ENCODE peak calls at places on chromosomes 5 and 9, in five cellular contexts. B is ascending aorta; L is CD4-positive, CD25-positive, alpha-beta regulatory T cell; U is H7; C is upper lobe of left lung. Z is an unnamed sample.

GRCh38 chr9:117779760-117780159 is 75.6 kb downstream of the TLR4 start:
- DNase-seq in B (no peak), L (no peak), U (no peak), C (no peak), Z (no peak)

GRCh38 chr9:84278131-84278530 is 62.4 kb downstream of the SLC28A3 start:
- DNase-seq in B (no peak), L (no peak), U (no peak), C (no peak), Z (peak; percentile 8)

GRCh38 chr5:4857761-4858160 is 282.4 kb upstream of the ADAMTS16 start:
- DNase-seq in B (no peak), L (no peak), U (no peak), C (no peak), Z (no peak)

GRCh38 chr5:178078197-178078995 is 34.9 kb upstream of the N4BP3 start:
- DNase-seq in B (no peak), L (no peak), U (no peak), C (no peak), Z (peak; percentile 92)

GRCh38 chr9:137458194-137459146 is 664 bp downstream of the NSMF start:
- DNase-seq in B (peak; percentile 46), L (peak; percentile 25), U (peak; percentile 76), C (no peak), Z (no peak)

GRCh38 chr5:127826011-127826410 is 122.8 kb downstream of the CCDC192 start:
- DNase-seq in B (no peak), L (no peak), U (no peak), C (no peak), Z (peak; percentile 41)

GRCh38 chr5:65121880-65122436 is 353.2 kb downstream of the CWC27 start:
- DNase-seq in B (no peak), L (no peak), U (no peak), C (no peak), Z (peak; percentile 79)

GRCh38 chr5:3401635-3402034 is 194.0 kb upstream of the IRX1 start:
- DNase-seq in B (no peak), L (no peak), U (no peak), C (no peak), Z (no peak)

GRCh38 chr9:117771162-117771561 is 67.0 kb downstream of the TLR4 start:
- DNase-seq in B (no peak), L (no peak), U (no peak), C (no peak), Z (no peak)

GRCh38 chr9:3138236-3139229 is 294.6 kb upstream of the PUM3 start:
- DNase-seq in B (no peak), L (no peak), U (no peak), C (no peak), Z (peak; percentile 11)

GRCh38 chr9:6955251-6955921 is 197.6 kb downstream of the KDM4C start:
- DNase-seq in B (no peak), L (no peak), U (peak; percentile 37), C (no peak), Z (peak; percentile 44)

GRCh38 chr9:93228030-93228429 is 44.1 kb downstream of the WNK2 start:
- DNase-seq in B (no peak), L (no peak), U (no peak), C (no peak), Z (no peak)

GRCh38 chr9:137194388-137194787 is 5.9 kb downstream of the SSNA1 start:
- DNase-seq in B (no peak), L (no peak), U (peak; percentile 67), C (no peak), Z (no peak)

GRCh38 chr5:16568875-16569580 is 47.8 kb downstream of the RETREG1 start:
- DNase-seq in B (no peak), L (no peak), U (no peak), C (no peak), Z (peak; percentile 28)

GRCh38 chr9:97394881-97395280 is 17.0 kb upstream of the TDRD7 start:
- DNase-seq in B (no peak), L (no peak), U (no peak), C (no peak), Z (no peak)

GRCh38 chr5:177606071-177607051 is 6.4 kb downstream of the B4GALT7 start:
- DNase-seq in B (no peak), L (no peak), U (peak; percentile 16), C (no peak), Z (no peak)

GRCh38 chr9:101366038-101366756 is 18.6 kb downstream of the BAAT start:
- DNase-seq in B (no peak), L (no peak), U (no peak), C (no peak), Z (peak; percentile 42)

GRCh38 chr5:158414780-158415179 is 555.8 kb upstream of the CLINT1 start:
- DNase-seq in B (no peak), L (no peak), U (no peak), C (no peak), Z (peak; percentile 84)

GRCh38 chr5:19546521-19546920 is 441.5 kb downstream of the CDH18 start:
- DNase-seq in B (no peak), L (no peak), U (no peak), C (no peak), Z (no peak)

GRCh38 chr9:131473891-131474290 is 28.8 kb upstream of the POMT1 start:
- DNase-seq in B (no peak), L (no peak), U (peak; percentile 38), C (no peak), Z (no peak)

GRCh38 chr9:128061305-128061704 is 5.8 kb downstream of the NAIF1 start:
- DNase-seq in B (no peak), L (no peak), U (no peak), C (no peak), Z (no peak)
- H3K4me3 ChIP-seq in B (no peak overlapping the region), L (peak overlapping the region; percentile 6), U (no peak overlapping the region), C (no peak overlapping the region), Z (no peak overlapping the region)

GRCh38 chr5:77777911-77778310 is 1.8 kb upstream of the TBCA start:
- DNase-seq in B (no peak), L (no peak), U (no peak), C (no peak), Z (no peak)

GRCh38 chr5:77776606-77777206 is 567 bp upstream of the TBCA start:
- DNase-seq in B (no peak), L (no peak), U (no peak), C (no peak), Z (no peak)

GRCh38 chr5:77774981-77775772 is 962 bp downstream of the TBCA start:
- DNase-seq in B (no peak), L (no peak), U (no peak), C (no peak), Z (no peak)

GRCh38 chr5:77777281-77777892 is 1.2 kb upstream of the TBCA start:
- DNase-seq in B (no peak), L (no peak), U (no peak), C (no peak), Z (no peak)

GRCh38 chr5:77775773-77776605 is at the start of gene TBCA:
- DNase-seq in B (peak; percentile 43), L (peak; percentile 88), U (peak; percentile 91), C (peak; percentile 88), Z (peak; percentile 90)
- H3K4me3 ChIP-seq in B (peak within 1 kb of the TSS; percentile 81), L (peak within 1 kb of the TSS; percentile 96), U (peak within 1 kb of the TSS; percentile 92), C (peak within 1 kb of the TSS; percentile 83), Z (peak within 1 kb of the TSS; percentile 85)

GRCh38 chr5:156328766-156329165 is 1.8 kb downstream of the SGCD start:
- DNase-seq in B (no peak), L (no peak), U (no peak), C (no peak), Z (no peak)

GRCh38 chr5:156327306-156327705 is 342 bp downstream of the SGCD start:
- DNase-seq in B (no peak), L (no peak), U (no peak), C (no peak), Z (peak; percentile 42)

GRCh38 chr5:156329197-156329611 is 2.2 kb downstream of the SGCD start:
- DNase-seq in B (no peak), L (no peak), U (no peak), C (no peak), Z (peak; percentile 70)

GRCh38 chr5:156326718-156327259 is at the start of gene SGCD:
- DNase-seq in B (peak; percentile 23), L (no peak), U (peak; percentile 7), C (peak; percentile 24), Z (peak; percentile 98)

DNA sequence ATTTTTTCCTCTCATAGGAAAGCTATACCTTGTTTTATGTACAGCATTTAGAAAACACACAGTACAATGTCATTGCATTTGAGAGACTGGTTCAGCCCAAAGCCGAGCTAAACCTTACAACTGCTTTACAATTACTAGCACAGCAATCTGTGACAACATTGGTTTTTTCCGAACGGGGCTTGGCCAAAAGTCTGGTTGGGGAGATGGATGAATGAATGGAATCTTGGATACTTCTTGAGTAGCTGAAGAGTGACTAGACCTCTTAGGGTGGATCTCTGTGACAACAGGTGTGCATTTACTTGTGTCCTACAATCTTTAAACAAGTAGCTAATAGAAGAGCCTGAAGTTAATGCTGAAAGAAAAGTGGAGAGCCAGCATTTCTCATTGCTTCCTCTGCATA is 1.2 kb downstream of the SGCD start:
- DNase-seq in B (no peak), L (no peak), U (no peak), C (no peak), Z (peak; percentile 33)
- H3K4me3 ChIP-seq in B (peak overlapping the region; percentile 80), L (no peak overlapping the region), U (no peak overlapping the region), C (no peak overlapping the region), Z (peak overlapping the region; percentile 79)

GRCh38 chr5:111074244-111074643 is 2.7 kb downstream of the TSLP start:
- DNase-seq in B (no peak), L (no peak), U (no peak), C (no peak), Z (no peak)
- H3K4me3 ChIP-seq in B (peak overlapping the region; percentile 83), L (no peak overlapping the region), U (no peak overlapping the region), C (no peak overlapping the region), Z (no peak overlapping the region)

GRCh38 chr5:77645158-77645994 is 6.9 kb upstream of the OTP start:
- DNase-seq in B (no peak), L (no peak), U (peak; percentile 93), C (no peak), Z (no peak)
- H3K4me3 ChIP-seq in B (peak overlapping the region; percentile 30), L (peak overlapping the region; percentile 64), U (peak overlapping the region; percentile 25), C (peak overlapping the region; percentile 19), Z (peak overlapping the region; percentile 28)

GRCh38 chr5:169302491-169303118 is 1.7 kb upstream of the SLIT3 start:
- DNase-seq in B (peak; percentile 41), L (peak; percentile 4), U (peak; percentile 63), C (peak; percentile 56), Z (peak; percentile 96)

GRCh38 chr5:169299651-169300467 is 1.1 kb downstream of the SLIT3 start:
- DNase-seq in B (no peak), L (no peak), U (peak; percentile 57), C (no peak), Z (peak; percentile 40)

GRCh38 chr5:169302046-169302445 is 1.1 kb upstream of the SLIT3 start:
- DNase-seq in B (no peak), L (no peak), U (no peak), C (no peak), Z (no peak)

GRCh38 chr5:169300468-169301385 is at the start of gene SLIT3:
- DNase-seq in B (peak; percentile 47), L (no peak), U (peak; percentile 93), C (no peak), Z (peak; percentile 92)

GRCh38 chr5:169301386-169301930 is 519 bp upstream of the SLIT3 start:
- DNase-seq in B (no peak), L (no peak), U (peak; percentile 22), C (no peak), Z (peak; percentile 61)
- H3K4me3 ChIP-seq in B (peak overlapping the region; percentile 88), L (no peak overlapping the region), U (peak overlapping the region; percentile 50), C (peak overlapping the region; percentile 45), Z (peak overlapping the region; percentile 53)

GRCh38 chr9:37705787-37706186 is 47.8 kb upstream of the TRMT10B start:
- DNase-seq in B (no peak), L (no peak), U (no peak), C (no peak), Z (no peak)
- H3K4me3 ChIP-seq in B (no peak overlapping the region), L (no peak overlapping the region), U (no peak overlapping the region), C (no peak overlapping the region), Z (no peak overlapping the region)